ENCODE peak calls at places on chromosomes 3 and 15, in six cellular contexts. One of them, this sample, is unnamed.

GRCh38 chr3:149085828-149086231 is 503 bp downstream of the HLTF start:
- DNase-seq in HuH-7.5: no peak
- DNase-seq in cardiac fibroblast: peak
- DNase-seq in A549: peak
- DNase-seq in ovary: no peak
- DNase-seq in ACHN: peak
- DNase-seq in this sample: no peak

GRCh38 chr15:61038387-61038786 is 190.7 kb downstream of the RORA start:
- DNase-seq in cardiac fibroblast: peak
- DNase-seq in ACHN: no peak
- DNase-seq in HuH-7.5: no peak
- DNase-seq in ovary: no peak
- DNase-seq in A549: no peak
- DNase-seq in this sample: peak

GRCh38 chr3:115245437-115245836 is 98.3 kb upstream of the ZBTB20 start:
- DNase-seq in A549: peak
- DNase-seq in cardiac fibroblast: peak
- DNase-seq in ovary: no peak
- DNase-seq in HuH-7.5: no peak
- DNase-seq in ACHN: peak
- DNase-seq in this sample: peak

GRCh38 chr3:105752791-105753415 is 115.9 kb downstream of the CBLB start:
- DNase-seq in HuH-7.5: no peak
- DNase-seq in A549: no peak
- DNase-seq in ovary: no peak
- DNase-seq in cardiac fibroblast: peak
- DNase-seq in ACHN: no peak
- DNase-seq in this sample: no peak

GRCh38 chr3:196422976-196423781 is 9.0 kb downstream of the UBXN7 start:
- DNase-seq in ovary: no peak
- DNase-seq in HuH-7.5: no peak
- DNase-seq in A549: no peak
- DNase-seq in ACHN: no peak
- DNase-seq in cardiac fibroblast: no peak
- DNase-seq in this sample: peak

GRCh38 chr3:48125026-48125704 is 63.1 kb downstream of the CDC25A start:
- DNase-seq in ACHN: peak
- DNase-seq in ovary: peak
- DNase-seq in HuH-7.5: no peak
- DNase-seq in A549: no peak
- DNase-seq in cardiac fibroblast: peak
- DNase-seq in this sample: no peak

GRCh38 chr3:29642393-29643033 is 361.6 kb downstream of the RBMS3 start:
- DNase-seq in A549: no peak
- DNase-seq in ACHN: peak
- DNase-seq in HuH-7.5: no peak
- DNase-seq in ovary: peak
- DNase-seq in cardiac fibroblast: peak
- DNase-seq in this sample: peak

GRCh38 chr3:190629088-190629487 is 115.2 kb downstream of the IL1RAP start:
- DNase-seq in ovary: no peak
- DNase-seq in cardiac fibroblast: no peak
- DNase-seq in A549: no peak
- DNase-seq in ACHN: no peak
- DNase-seq in HuH-7.5: no peak
- DNase-seq in this sample: no peak

GRCh38 chr15:62165029-62165792 is at the start of gene C2CD4B:
- DNase-seq in cardiac fibroblast: peak
- DNase-seq in HuH-7.5: no peak
- DNase-seq in ovary: peak
- DNase-seq in ACHN: no peak
- DNase-seq in A549: peak
- DNase-seq in this sample: no peak

GRCh38 chr3:172084871-172085556 is 45.6 kb downstream of the FNDC3B start:
- DNase-seq in HuH-7.5: no peak
- DNase-seq in ovary: no peak
- DNase-seq in ACHN: no peak
- DNase-seq in A549: no peak
- DNase-seq in cardiac fibroblast: peak
- DNase-seq in this sample: no peak

GRCh38 chr3:67490658-67491057 is 163.8 kb downstream of the SUCLG2 start:
- DNase-seq in ACHN: no peak
- DNase-seq in A549: no peak
- DNase-seq in ovary: no peak
- DNase-seq in cardiac fibroblast: no peak
- DNase-seq in HuH-7.5: no peak
- DNase-seq in this sample: no peak

GRCh38 chr3:13092621-13093339 is 19.6 kb upstream of the IQSEC1 start:
- DNase-seq in ovary: peak
- DNase-seq in ACHN: no peak
- DNase-seq in HuH-7.5: no peak
- DNase-seq in cardiac fibroblast: no peak
- DNase-seq in A549: no peak
- DNase-seq in this sample: peak

GRCh38 chr15:52626671-52627369 is 52.4 kb downstream of the ATOSA start:
- DNase-seq in HuH-7.5: no peak
- DNase-seq in ovary: no peak
- DNase-seq in ACHN: no peak
- DNase-seq in A549: no peak
- DNase-seq in cardiac fibroblast: no peak
- DNase-seq in this sample: no peak

GRCh38 chr15:63232400-63232799 is 43.0 kb downstream of the RAB8B start:
- DNase-seq in ACHN: no peak
- DNase-seq in A549: no peak
- DNase-seq in ovary: no peak
- DNase-seq in cardiac fibroblast: no peak
- DNase-seq in HuH-7.5: no peak
- DNase-seq in this sample: no peak

GRCh38 chr3:25723802-25724201 is 59.1 kb upstream of the TOP2B start:
- DNase-seq in ACHN: no peak
- DNase-seq in HuH-7.5: no peak
- DNase-seq in ovary: no peak
- DNase-seq in A549: no peak
- DNase-seq in cardiac fibroblast: no peak
- DNase-seq in this sample: no peak

GRCh38 chr3:156416846-156417581 is 137.9 kb downstream of the SSR3 start:
- DNase-seq in A549: no peak
- DNase-seq in HuH-7.5: no peak
- DNase-seq in ACHN: no peak
- DNase-seq in ovary: no peak
- DNase-seq in cardiac fibroblast: no peak
- DNase-seq in this sample: no peak

GRCh38 chr3:134033315-134033996 is 3.7 kb upstream of the SLCO2A1 start:
- DNase-seq in A549: no peak
- DNase-seq in HuH-7.5: no peak
- DNase-seq in cardiac fibroblast: no peak
- DNase-seq in ovary: no peak
- DNase-seq in ACHN: no peak
- DNase-seq in this sample: no peak

GRCh38 chr3:138946554-138947302 is at the start of the genes FOXL2 and FOXL2NB:
- DNase-seq in A549: peak
- DNase-seq in cardiac fibroblast: peak
- DNase-seq in ACHN: peak
- DNase-seq in HuH-7.5: peak
- DNase-seq in ovary: peak
- DNase-seq in this sample: no peak

GRCh38 chr3:47666118-47666517 is 87.5 kb upstream of the CSPG5 start:
- DNase-seq in ACHN: no peak
- DNase-seq in HuH-7.5: no peak
- DNase-seq in A549: no peak
- DNase-seq in cardiac fibroblast: no peak
- DNase-seq in ovary: no peak
- DNase-seq in this sample: no peak

GRCh38 chr3:46705751-46706572 is 4.8 kb downstream of the TMIE start:
- DNase-seq in ovary: peak
- DNase-seq in ACHN: no peak
- DNase-seq in cardiac fibroblast: peak
- DNase-seq in A549: no peak
- DNase-seq in HuH-7.5: no peak
- DNase-seq in this sample: no peak

GRCh38 chr15:31293655-31294054 is 33.0 kb upstream of the KLF13 start:
- DNase-seq in cardiac fibroblast: no peak
- DNase-seq in ovary: no peak
- DNase-seq in A549: no peak
- DNase-seq in ACHN: no peak
- DNase-seq in HuH-7.5: no peak
- DNase-seq in this sample: no peak

GRCh38 chr3:125054436-125055164 is 1.2 kb downstream of the HEG1 start:
- DNase-seq in A549: peak
- DNase-seq in ovary: no peak
- DNase-seq in cardiac fibroblast: peak
- DNase-seq in HuH-7.5: peak
- DNase-seq in ACHN: peak
- DNase-seq in this sample: peak

GRCh38 chr3:18812316-18812715 is 336.0 kb upstream of the KCNH8 start:
- DNase-seq in ACHN: peak
- DNase-seq in A549: no peak
- DNase-seq in ovary: no peak
- DNase-seq in cardiac fibroblast: peak
- DNase-seq in HuH-7.5: no peak
- DNase-seq in this sample: no peak

GRCh38 chr15:63892794-63893441 is 59.2 kb upstream of the HERC1 start:
- DNase-seq in cardiac fibroblast: no peak
- DNase-seq in A549: no peak
- DNase-seq in HuH-7.5: no peak
- DNase-seq in ACHN: no peak
- DNase-seq in ovary: no peak
- DNase-seq in this sample: no peak

GRCh38 chr15:74489518-74490338 is 28.8 kb upstream of the UBL7 start:
- DNase-seq in cardiac fibroblast: peak
- DNase-seq in A549: peak
- DNase-seq in ACHN: peak
- DNase-seq in HuH-7.5: peak
- DNase-seq in ovary: peak
- DNase-seq in this sample: peak

GRCh38 chr3:67094769-67095168 is 96.7 kb downstream of the KBTBD8 start:
- DNase-seq in ovary: no peak
- DNase-seq in HuH-7.5: no peak
- DNase-seq in A549: no peak
- DNase-seq in ACHN: no peak
- DNase-seq in cardiac fibroblast: peak
- DNase-seq in this sample: no peak

GRCh38 chr15:70344666-70345065 is 246.9 kb upstream of the TLE3 start:
- DNase-seq in cardiac fibroblast: no peak
- DNase-seq in ovary: no peak
- DNase-seq in ACHN: no peak
- DNase-seq in HuH-7.5: no peak
- DNase-seq in A549: no peak
- DNase-seq in this sample: no peak

GRCh38 chr3:155989536-155989935 is 119.1 kb downstream of the GMPS start:
- DNase-seq in HuH-7.5: no peak
- DNase-seq in A549: no peak
- DNase-seq in cardiac fibroblast: no peak
- DNase-seq in ovary: no peak
- DNase-seq in ACHN: no peak
- DNase-seq in this sample: no peak

GRCh38 chr15:71634820-71635219 is 175.5 kb upstream of the NR2E3 start:
- DNase-seq in ACHN: no peak
- DNase-seq in cardiac fibroblast: peak
- DNase-seq in A549: no peak
- DNase-seq in HuH-7.5: no peak
- DNase-seq in ovary: no peak
- DNase-seq in this sample: no peak